ENCODE peak calls at places on chromosomes 6 and 20, in six cellular contexts. F, O, A, Z, X and L are unnamed samples.

GRCh38 chr6:139983555-139984276 is 609.3 kb upstream of the CITED2 start:
- DNase-seq in X (no peak), Z (no peak), A (no peak), F (no peak), O (peak), L (no peak)

GRCh38 chr6:113588646-113589045 is 268.5 kb upstream of the MARCKS start:
- DNase-seq in A (no peak), Z (no peak), F (no peak), X (no peak), O (no peak), L (no peak)

GRCh38 chr6:113184291-113184690 is 672.9 kb upstream of the MARCKS start:
- DNase-seq in A (no peak), Z (no peak), O (peak), X (no peak), F (no peak), L (no peak)

GRCh38 chr6:29011276-29011734 is 6.2 kb upstream of the ZNF311 start:
- DNase-seq in F (no peak), O (peak), X (peak), A (peak), Z (no peak), L (peak)

GRCh38 chr6:167819640-167820039 is 7.1 kb upstream of the AFDN start:
- DNase-seq in A (no peak), O (no peak), X (no peak), Z (no peak), F (no peak), L (no peak)

GRCh38 chr6:53628354-53629119 is 37.0 kb downstream of the KLHL31 start:
- DNase-seq in O (peak), Z (no peak), A (no peak), F (no peak), X (no peak), L (no peak)

GRCh38 chr20:58700121-58700780 is 7.7 kb downstream of the NPEPL1 start:
- DNase-seq in A (no peak), Z (no peak), F (no peak), O (peak), X (no peak), L (no peak)

GRCh38 chr20:1184638-1185315 is at the start of gene TMEM74B:
- DNase-seq in O (no peak), X (no peak), Z (no peak), F (no peak), A (peak), L (peak)

GRCh38 chr20:36856691-36857635 is 19.0 kb upstream of the TLDC2 start:
- DNase-seq in F (no peak), Z (no peak), O (peak), X (no peak), A (no peak), L (no peak)

GRCh38 chr6:166202321-166202733 is 34.7 kb upstream of the TBXT start:
- DNase-seq in X (no peak), F (no peak), A (peak), O (no peak), Z (peak), L (no peak)

GRCh38 chr20:56178219-56178618 is 70.3 kb upstream of the MC3R start:
- DNase-seq in X (no peak), F (no peak), A (no peak), Z (no peak), O (no peak), L (no peak)

GRCh38 chr6:34839696-34840352 is 47.9 kb downstream of the BLTP3A start:
- DNase-seq in A (no peak), Z (no peak), O (peak), X (no peak), F (no peak), L (no peak)

GRCh38 chr20:14890713-14891112 is 553.3 kb upstream of the FLRT3 start:
- DNase-seq in Z (no peak), F (no peak), A (no peak), O (no peak), X (no peak), L (no peak)

GRCh38 chr6:106156863-106157262 is 70.7 kb downstream of the PRDM1 start:
- DNase-seq in A (no peak), O (no peak), F (no peak), X (no peak), Z (no peak), L (no peak)

GRCh38 chr6:148578489-148578814 is 168.4 kb upstream of the UST start:
- DNase-seq in O (no peak), A (no peak), F (no peak), Z (no peak), X (no peak), L (no peak)

GRCh38 chr6:46985943-46986342 is 56.2 kb downstream of the ADGRF1 start:
- DNase-seq in O (no peak), F (no peak), Z (no peak), A (no peak), X (no peak), L (no peak)

GRCh38 chr6:2103644-2104523 is 141.5 kb downstream of the GMDS start:
- DNase-seq in Z (peak), X (peak), A (no peak), F (peak), O (peak), L (peak)

GRCh38 chr6:2102966-2103365 is 142.4 kb downstream of the GMDS start:
- DNase-seq in A (no peak), F (no peak), O (no peak), X (no peak), Z (no peak), L (no peak)

GRCh38 chr6:2102316-2102883 is 143.0 kb downstream of the GMDS start:
- DNase-seq in X (no peak), A (no peak), Z (no peak), F (no peak), O (peak), L (no peak)

GRCh38 chr6:2101213-2101612 is 144.2 kb downstream of the GMDS start:
- DNase-seq in F (no peak), Z (no peak), X (no peak), O (no peak), A (no peak), L (no peak)

DNA sequence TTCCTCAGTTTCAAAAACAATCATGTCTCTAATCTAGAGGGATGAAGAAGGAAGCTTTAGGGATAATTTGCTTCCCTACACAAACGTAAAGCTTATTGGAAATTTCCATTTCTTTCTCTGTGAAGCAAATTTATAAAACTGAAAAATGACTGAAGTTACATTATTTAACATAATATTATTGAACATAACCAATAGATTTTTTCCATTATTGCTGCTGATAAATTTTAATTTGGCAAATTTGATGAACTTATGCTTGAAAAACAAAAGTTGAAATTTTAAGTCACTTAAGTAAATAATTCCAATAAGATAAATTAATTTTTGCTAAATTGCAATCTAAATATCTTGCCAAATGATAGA is 140.9 kb downstream of the GMDS start:
- DNase-seq in O (no peak), X (no peak), A (no peak), Z (no peak), F (no peak), L (no peak)
- TF ChIP-seq CTCF in O (no peak), X (no peak), A (no peak), Z (no peak), F (no peak), L (no peak)

DNA sequence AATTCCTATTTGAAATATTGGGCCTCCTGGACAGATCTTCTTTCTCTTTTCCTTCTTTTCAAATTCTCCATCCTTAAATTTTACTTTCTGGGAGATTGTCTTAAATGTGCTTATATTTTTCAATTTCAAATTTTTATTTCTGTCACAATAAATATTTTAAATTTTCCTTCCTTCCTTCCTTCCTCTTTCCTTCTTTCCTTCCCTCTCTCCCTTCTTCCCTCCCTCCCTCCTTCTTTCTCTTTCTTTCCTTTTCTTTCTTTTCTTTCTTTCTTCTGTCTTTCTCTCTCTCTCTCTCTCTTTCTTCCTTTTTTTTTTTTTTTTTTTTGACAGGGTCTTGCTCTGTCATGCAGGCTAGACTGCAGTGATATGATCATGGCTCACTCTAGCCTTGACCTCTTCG is 16.7 kb upstream of the PNRC1 start:
- DNase-seq in Z (no peak), A (no peak), O (no peak), F (no peak), X (no peak), L (no peak)
- TF ChIP-seq SMC3 in Z (no peak), A (no peak), O (no peak), F (no peak), X (no peak), L (no peak)

GRCh38 chr6:103797738-103798137 is 1062.0 kb downstream of the HACE1 start:
- DNase-seq in X (no peak), A (no peak), O (no peak), Z (no peak), F (no peak), L (no peak)

GRCh38 chr6:103800131-103800670 is 1059.5 kb downstream of the HACE1 start:
- DNase-seq in F (no peak), X (no peak), Z (no peak), A (no peak), O (no peak), L (no peak)

GRCh38 chr6:103798166-103798565 is 1061.6 kb downstream of the HACE1 start:
- DNase-seq in Z (no peak), O (no peak), A (no peak), X (no peak), F (no peak), L (no peak)
- TF ChIP-seq CTCF in Z (no peak), O (no peak), A (no peak), X (no peak), F (no peak), L (no peak)

GRCh38 chr20:39214778-39215177 is 252.6 kb downstream of the DHX35 start:
- DNase-seq in A (no peak), O (no peak), Z (no peak), X (no peak), F (no peak), L (peak)
- TF ChIP-seq SMC3 in A (no peak), O (no peak), Z (no peak), X (no peak), F (no peak), L (no peak)

GRCh38 chr20:44963325-44964215 is 2.7 kb upstream of the STK4 start:
- DNase-seq in F (no peak), O (no peak), Z (no peak), A (no peak), X (no peak), L (no peak)

GRCh38 chr20:44965651-44966029 is 672 bp upstream of the STK4 start:
- DNase-seq in F (no peak), A (no peak), O (no peak), Z (no peak), X (no peak), L (no peak)

GRCh38 chr20:44969320-44969879 is 3.1 kb downstream of the STK4 start:
- DNase-seq in Z (no peak), F (no peak), O (no peak), X (no peak), A (no peak), L (peak)

GRCh38 chr20:44967207-44967807 is 995 bp downstream of the STK4 start:
- DNase-seq in Z (no peak), O (no peak), A (no peak), F (peak), X (no peak), L (no peak)

DNA sequence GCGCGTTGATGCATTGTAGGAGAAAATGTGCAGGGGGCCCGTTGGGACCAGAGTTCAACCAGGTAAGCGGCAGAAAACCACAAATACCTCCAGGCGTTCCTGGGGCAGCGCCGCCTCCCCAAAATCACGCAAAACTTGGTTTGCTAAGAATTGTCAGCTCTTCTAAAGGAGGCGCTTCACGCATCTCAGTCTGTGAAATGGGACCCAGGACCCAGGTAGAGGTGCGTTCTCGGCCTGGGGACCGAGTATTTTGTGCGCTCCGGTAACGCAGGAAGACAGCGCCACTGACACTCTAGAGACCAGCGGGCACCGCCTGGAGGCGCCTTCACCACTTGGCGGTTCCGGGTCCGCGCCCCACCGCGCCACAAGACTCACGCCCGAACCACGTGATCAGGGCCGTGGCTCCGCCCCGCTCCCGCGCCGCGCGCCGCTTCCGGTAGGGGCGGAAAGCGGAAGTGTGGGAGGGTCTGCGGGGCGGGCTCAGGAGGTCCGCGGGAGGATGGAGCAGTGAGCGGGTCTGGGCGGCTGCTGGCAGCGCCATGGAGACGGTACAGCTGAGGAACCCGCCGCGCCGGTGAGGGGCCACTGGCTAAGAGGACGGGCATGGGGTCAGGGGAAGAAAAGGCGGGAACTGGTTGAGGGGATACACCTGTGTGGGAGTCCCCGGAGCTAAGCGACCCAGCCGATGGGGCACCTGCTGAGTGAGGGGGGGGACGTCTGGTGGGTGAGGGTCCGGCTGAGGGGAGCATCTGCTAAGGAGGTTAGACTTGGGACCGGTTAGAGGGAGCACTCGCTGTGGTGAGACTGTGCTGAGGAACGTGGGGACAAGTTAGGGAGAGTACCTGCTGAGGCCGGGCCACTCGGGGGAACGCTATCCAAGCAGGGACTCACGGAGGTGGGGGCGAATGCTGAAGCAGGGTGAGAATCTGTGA is at the start of gene STK4:
- DNase-seq in A (peak), Z (peak), F (peak), O (peak), X (peak), L (peak)
- TF ChIP-seq CTCF in A (peak), Z (peak), F (peak), O (peak), X (peak), L (peak)